ENCODE peak calls at places on chromosomes 13 and 19, in nine cellular contexts. A, H, V, X, R, I, D, J and E are unnamed samples.

GRCh38 chr19:54551950-54552912 is 21.4 kb upstream of the LILRA2 start:
- DNase-seq in A (no peak), H (no peak), V (no peak), X (no peak), R (no peak), I (peak; percentile 28), D (no peak), J (no peak), E (no peak)

GRCh38 chr13:91328726-91329125 is 18.8 kb upstream of the MIR17HG start:
- DNase-seq in A (no peak), H (no peak), V (no peak), X (no peak), R (no peak), I (no peak), D (no peak), J (no peak), E (no peak)

GRCh38 chr13:28239374-28239773 is 101.0 kb downstream of the PAN3 start:
- DNase-seq in A (no peak), H (no peak), V (no peak), X (no peak), R (no peak), I (no peak), D (no peak), J (no peak), E (no peak)

GRCh38 chr19:8850488-8850887 is 18.3 kb downstream of the MBD3L1 start:
- DNase-seq in A (no peak), H (no peak), V (no peak), X (no peak), R (no peak), I (no peak), D (no peak), J (no peak), E (no peak)

GRCh38 chr13:64810701-64811258 is 2419.4 kb downstream of the PCDH9 start:
- DNase-seq in A (no peak), H (no peak), V (no peak), X (no peak), R (no peak), I (no peak), D (no peak), J (peak; percentile 19), E (no peak)

GRCh38 chr13:71801781-71802180 is 65.2 kb downstream of the DACH1 start:
- DNase-seq in A (no peak), H (no peak), V (no peak), X (no peak), R (no peak), I (no peak), D (no peak), J (no peak), E (no peak)

GRCh38 chr19:41866284-41866683 is 6.2 kb downstream of the RPS19 start:
- DNase-seq in A (no peak), H (no peak), V (no peak), X (no peak), R (no peak), I (no peak), D (no peak), J (no peak), E (no peak)

GRCh38 chr13:58080806-58081205 is 449.3 kb downstream of the PCDH17 start:
- DNase-seq in A (no peak), H (no peak), V (no peak), X (no peak), R (no peak), I (no peak), D (no peak), J (peak; percentile 30), E (no peak)

GRCh38 chr19:18415177-18415867 is 3.9 kb upstream of the SSBP4 start:
- DNase-seq in A (peak; percentile 64), H (no peak), V (no peak), X (no peak), R (peak; percentile 70), I (peak; percentile 81), D (no peak), J (peak; percentile 25), E (no peak)

GRCh38 chr19:49921871-49922755 is 6.9 kb upstream of the ATF5 start:
- DNase-seq in A (peak; percentile 63), H (no peak), V (peak; percentile 29), X (no peak), R (no peak), I (no peak), D (no peak), J (peak; percentile 47), E (no peak)

GRCh38 chr13:36108342-36108741 is 22.8 kb downstream of the DCLK1 start:
- DNase-seq in A (no peak), H (no peak), V (no peak), X (no peak), R (no peak), I (no peak), D (no peak), J (no peak), E (no peak)

GRCh38 chr19:35066691-35067563 is 25.4 kb downstream of the HPN start:
- DNase-seq in A (peak; percentile 85), H (peak; percentile 99), V (peak; percentile 55), X (peak; percentile 94), R (peak; percentile 96), I (peak; percentile 82), D (peak; percentile 40), J (peak; percentile 45), E (peak; percentile 76)

GRCh38 chr19:7109678-7110289 is 40.3 kb downstream of the ZNF557 start:
- DNase-seq in A (no peak), H (no peak), V (no peak), X (no peak), R (no peak), I (no peak), D (peak; percentile 16), J (no peak), E (no peak)

GRCh38 chr13:57345526-57345925 is 178.5 kb downstream of the PRR20E start:
- DNase-seq in A (no peak), H (no peak), V (no peak), X (no peak), R (no peak), I (no peak), D (no peak), J (no peak), E (no peak)

DNA sequence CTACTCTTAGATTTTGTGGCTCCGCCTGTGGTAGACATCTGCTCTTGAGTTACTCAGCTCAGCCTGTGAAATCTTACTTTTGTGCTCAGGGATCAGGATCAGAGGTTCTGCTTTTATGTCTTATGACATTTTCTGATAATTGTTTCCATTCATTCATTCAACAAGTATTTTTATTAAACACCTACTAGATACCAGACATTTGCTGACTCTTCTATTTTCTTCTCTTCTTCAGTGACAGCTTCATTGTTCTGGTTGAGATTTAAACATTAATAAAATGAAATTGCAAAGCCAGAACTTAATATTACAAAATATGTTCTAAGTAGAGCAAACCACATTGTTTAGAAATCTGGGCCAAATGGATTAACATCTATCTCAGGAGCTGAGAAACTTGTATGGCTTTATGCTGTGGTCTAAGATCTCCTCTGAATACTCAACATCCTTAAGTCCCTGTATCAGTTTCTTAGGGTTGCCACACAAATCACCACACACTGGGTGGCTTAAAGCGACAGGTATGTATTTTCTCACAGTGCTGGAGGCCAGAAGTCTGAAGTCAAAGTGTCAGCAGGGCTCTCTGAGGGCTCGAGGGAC is 15.8 kb upstream of the MICU2 start:
- DNase-seq in A (no peak), H (no peak), V (no peak), X (no peak), R (no peak), I (no peak), D (no peak), J (no peak), E (no peak)
- TF ChIP-seq CTCF in A (no peak), H (no peak), V (no peak), X (no peak), R (no peak), I (no peak), D (no peak), J (no peak), E (no peak)

GRCh38 chr13:107675847-107676550 is 539.3 kb downstream of the LIG4 start:
- DNase-seq in A (no peak), H (no peak), V (no peak), X (no peak), R (no peak), I (no peak), D (no peak), J (no peak), E (no peak)

GRCh38 chr13:107681611-107682010 is 533.7 kb downstream of the LIG4 start:
- DNase-seq in A (no peak), H (no peak), V (no peak), X (no peak), R (no peak), I (no peak), D (no peak), J (no peak), E (no peak)

GRCh38 chr13:107680115-107680514 is 535.2 kb downstream of the LIG4 start:
- DNase-seq in A (no peak), H (no peak), V (no peak), X (no peak), R (no peak), I (no peak), D (no peak), J (no peak), E (no peak)

GRCh38 chr13:107678075-107678689 is 537.2 kb downstream of the LIG4 start:
- DNase-seq in A (no peak), H (no peak), V (peak; percentile 4), X (no peak), R (no peak), I (no peak), D (peak; percentile 4), J (no peak), E (no peak)
- TF ChIP-seq CTCF in A (no peak), H (no peak), V (peak; percentile 61), X (peak; percentile 37), R (no peak), I (no peak), D (peak; percentile 60), J (no peak), E (no peak)

GRCh38 chr19:12035220-12036172 is at the start of gene ZNF433:
- DNase-seq in A (peak; percentile 97), H (peak; percentile 94), V (peak; percentile 36), X (peak; percentile 93), R (peak; percentile 96), I (peak; percentile 96), D (no peak), J (peak; percentile 66), E (peak; percentile 96)
- TF ChIP-seq CTCF in A (no peak), H (no peak), V (no peak), X (no peak), R (no peak), I (no peak), D (no peak), J (no peak), E (no peak)

GRCh38 chr19:5052945-5053485 is 84.1 kb downstream of the KDM4B start:
- DNase-seq in A (no peak), H (no peak), V (no peak), X (no peak), R (no peak), I (no peak), D (no peak), J (no peak), E (no peak)

GRCh38 chr19:5051619-5052018 is 82.7 kb downstream of the KDM4B start:
- DNase-seq in A (no peak), H (no peak), V (no peak), X (no peak), R (no peak), I (no peak), D (no peak), J (no peak), E (no peak)

GRCh38 chr19:5050905-5051304 is 82.0 kb downstream of the KDM4B start:
- DNase-seq in A (no peak), H (no peak), V (no peak), X (no peak), R (no peak), I (no peak), D (no peak), J (no peak), E (no peak)

GRCh38 chr19:5053661-5054060 is 84.7 kb downstream of the KDM4B start:
- DNase-seq in A (no peak), H (no peak), V (no peak), X (no peak), R (no peak), I (no peak), D (no peak), J (no peak), E (no peak)

GRCh38 chr19:5052515-5052914 is 83.6 kb downstream of the KDM4B start:
- DNase-seq in A (no peak), H (no peak), V (no peak), X (no peak), R (no peak), I (no peak), D (no peak), J (no peak), E (no peak)
- TF ChIP-seq CTCF in A (no peak), H (no peak), V (no peak), X (no peak), R (no peak), I (no peak), D (no peak), J (no peak), E (no peak)